ENCODE peak calls at places on chromosomes 11 and 22, in eight cellular contexts. One of them, this sample, is unnamed.

GRCh38 chr11:118631510-118631909 is 24.1 kb downstream of the PHLDB1 start:
- DNase-seq in astrocyte of the spinal cord: no peak
- DNase-seq in neural crest cell: no peak
- DNase-seq in Peyer's patch: peak; percentile 67
- DNase-seq in body of pancreas: no peak
- DNase-seq in lower leg skin: no peak
- DNase-seq in left ventricle myocardium inferior: no peak
- DNase-seq in left lung: peak; percentile 12
- DNase-seq in this sample: no peak

GRCh38 chr11:34680918-34681554 is 60.1 kb downstream of the EHF start:
- DNase-seq in astrocyte of the spinal cord: peak; percentile 35
- DNase-seq in neural crest cell: no peak
- DNase-seq in Peyer's patch: no peak
- DNase-seq in body of pancreas: peak; percentile 10
- DNase-seq in lower leg skin: no peak
- DNase-seq in left ventricle myocardium inferior: no peak
- DNase-seq in left lung: no peak
- DNase-seq in this sample: peak; percentile 42

GRCh38 chr11:88338223-88338661 is 706 bp upstream of the CTSC start:
- DNase-seq in astrocyte of the spinal cord: peak; percentile 66
- DNase-seq in neural crest cell: no peak
- DNase-seq in Peyer's patch: no peak
- DNase-seq in body of pancreas: peak; percentile 77
- DNase-seq in lower leg skin: no peak
- DNase-seq in left ventricle myocardium inferior: peak; percentile 39
- DNase-seq in left lung: peak; percentile 74
- DNase-seq in this sample: peak; percentile 76

GRCh38 chr11:2687782-2688191 is 12.0 kb downstream of the KCNQ1OT1 start:
- DNase-seq in astrocyte of the spinal cord: no peak
- DNase-seq in neural crest cell: no peak
- DNase-seq in Peyer's patch: peak; percentile 43
- DNase-seq in body of pancreas: no peak
- DNase-seq in lower leg skin: peak; percentile 79
- DNase-seq in left ventricle myocardium inferior: no peak
- DNase-seq in left lung: peak; percentile 38
- DNase-seq in this sample: no peak

GRCh38 chr11:10858505-10859360 is 880 bp upstream of the ZBED5 start:
- DNase-seq in astrocyte of the spinal cord: no peak
- DNase-seq in neural crest cell: peak; percentile 45
- DNase-seq in Peyer's patch: peak; percentile 82
- DNase-seq in body of pancreas: peak; percentile 65
- DNase-seq in lower leg skin: peak; percentile 91
- DNase-seq in left ventricle myocardium inferior: peak; percentile 75
- DNase-seq in left lung: peak; percentile 90
- DNase-seq in this sample: peak; percentile 58

GRCh38 chr22:32528316-32528715 is 53.7 kb downstream of the FBXO7 start:
- DNase-seq in astrocyte of the spinal cord: no peak
- DNase-seq in neural crest cell: peak; percentile 30
- DNase-seq in Peyer's patch: no peak
- DNase-seq in body of pancreas: no peak
- DNase-seq in lower leg skin: no peak
- DNase-seq in left ventricle myocardium inferior: no peak
- DNase-seq in left lung: no peak
- DNase-seq in this sample: no peak

GRCh38 chr11:35826949-35827348 is 116.9 kb upstream of the LDLRAD3 start:
- DNase-seq in astrocyte of the spinal cord: no peak
- DNase-seq in neural crest cell: no peak
- DNase-seq in Peyer's patch: no peak
- DNase-seq in body of pancreas: peak; percentile 76
- DNase-seq in lower leg skin: no peak
- DNase-seq in left ventricle myocardium inferior: no peak
- DNase-seq in left lung: no peak
- DNase-seq in this sample: no peak

GRCh38 chr22:42299586-42300285 is 29.3 kb upstream of the TCF20 start:
- DNase-seq in astrocyte of the spinal cord: no peak
- DNase-seq in neural crest cell: peak; percentile 40
- DNase-seq in Peyer's patch: no peak
- DNase-seq in body of pancreas: peak; percentile 20
- DNase-seq in lower leg skin: no peak
- DNase-seq in left ventricle myocardium inferior: peak; percentile 48
- DNase-seq in left lung: peak; percentile 83
- DNase-seq in this sample: no peak

GRCh38 chr11:108562746-108563581 is 30.6 kb downstream of the EXPH5 start:
- DNase-seq in astrocyte of the spinal cord: no peak
- DNase-seq in neural crest cell: no peak
- DNase-seq in Peyer's patch: no peak
- DNase-seq in body of pancreas: no peak
- DNase-seq in lower leg skin: no peak
- DNase-seq in left ventricle myocardium inferior: no peak
- DNase-seq in left lung: no peak
- DNase-seq in this sample: peak; percentile 25

GRCh38 chr11:101466352-101466751 is 117.5 kb downstream of the TRPC6 start:
- DNase-seq in astrocyte of the spinal cord: no peak
- DNase-seq in neural crest cell: no peak
- DNase-seq in Peyer's patch: no peak
- DNase-seq in body of pancreas: peak; percentile 4
- DNase-seq in lower leg skin: no peak
- DNase-seq in left ventricle myocardium inferior: no peak
- DNase-seq in left lung: peak; percentile 34
- DNase-seq in this sample: no peak

GRCh38 chr11:46718155-46719019 is 626 bp upstream of the F2 start:
- DNase-seq in astrocyte of the spinal cord: no peak
- DNase-seq in neural crest cell: no peak
- DNase-seq in Peyer's patch: no peak
- DNase-seq in body of pancreas: peak; percentile 20
- DNase-seq in lower leg skin: no peak
- DNase-seq in left ventricle myocardium inferior: no peak
- DNase-seq in left lung: no peak
- DNase-seq in this sample: no peak

GRCh38 chr11:26953770-26954392 is 40.0 kb upstream of the FIBIN start:
- DNase-seq in astrocyte of the spinal cord: peak; percentile 83
- DNase-seq in neural crest cell: no peak
- DNase-seq in Peyer's patch: no peak
- DNase-seq in body of pancreas: no peak
- DNase-seq in lower leg skin: no peak
- DNase-seq in left ventricle myocardium inferior: no peak
- DNase-seq in left lung: no peak
- DNase-seq in this sample: peak; percentile 56

GRCh38 chr11:61833926-61834277 is 5.8 kb downstream of the FADS2 start:
- DNase-seq in astrocyte of the spinal cord: no peak
- DNase-seq in neural crest cell: no peak
- DNase-seq in Peyer's patch: no peak
- DNase-seq in body of pancreas: no peak
- DNase-seq in lower leg skin: no peak
- DNase-seq in left ventricle myocardium inferior: no peak
- DNase-seq in left lung: no peak
- DNase-seq in this sample: no peak

GRCh38 chr11:76785513-76785912 is 2.4 kb downstream of the TSKU start:
- DNase-seq in astrocyte of the spinal cord: no peak
- DNase-seq in neural crest cell: no peak
- DNase-seq in Peyer's patch: no peak
- DNase-seq in body of pancreas: no peak
- DNase-seq in lower leg skin: no peak
- DNase-seq in left ventricle myocardium inferior: no peak
- DNase-seq in left lung: no peak
- DNase-seq in this sample: no peak

GRCh38 chr22:48154943-48155240 is 1392.4 kb downstream of the TBC1D22A start:
- DNase-seq in astrocyte of the spinal cord: no peak
- DNase-seq in neural crest cell: no peak
- DNase-seq in Peyer's patch: no peak
- DNase-seq in body of pancreas: no peak
- DNase-seq in lower leg skin: peak; percentile 79
- DNase-seq in left ventricle myocardium inferior: no peak
- DNase-seq in left lung: no peak
- DNase-seq in this sample: no peak

GRCh38 chr11:96228472-96228871 is 114.5 kb downstream of the MAML2 start:
- DNase-seq in astrocyte of the spinal cord: peak; percentile 97
- DNase-seq in neural crest cell: no peak
- DNase-seq in Peyer's patch: no peak
- DNase-seq in body of pancreas: peak; percentile 50
- DNase-seq in lower leg skin: peak; percentile 94
- DNase-seq in left ventricle myocardium inferior: peak; percentile 65
- DNase-seq in left lung: peak; percentile 59
- DNase-seq in this sample: peak; percentile 86

DNA sequence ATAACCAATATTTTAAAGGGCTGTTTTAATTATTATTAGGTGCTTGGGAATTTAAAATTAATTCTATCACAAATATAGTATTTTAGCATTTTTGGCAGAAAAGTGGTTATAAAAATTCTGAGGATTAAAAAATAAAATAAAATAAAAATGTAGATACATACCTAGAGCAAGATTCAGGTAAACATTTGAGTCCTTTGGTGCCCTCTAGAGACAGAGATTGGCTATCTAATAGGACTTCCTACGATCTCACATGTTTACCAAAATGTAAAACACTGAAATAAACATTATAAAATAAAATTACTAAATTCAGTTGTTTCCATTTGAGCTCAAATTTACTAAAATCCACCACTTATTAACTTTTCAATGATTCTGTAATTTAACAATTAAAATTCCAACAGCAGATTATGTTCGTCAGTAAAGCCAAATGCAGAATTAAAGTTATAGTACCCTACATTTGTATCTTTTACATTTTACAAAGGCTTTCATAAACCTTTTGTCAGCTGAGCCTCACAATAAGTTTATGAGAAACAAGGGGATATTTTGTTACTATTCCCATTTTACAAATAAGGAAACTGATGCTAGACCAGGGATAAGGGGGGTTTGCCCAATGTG is 27.7 kb downstream of the SLC36A4 start:
- DNase-seq in astrocyte of the spinal cord: peak; percentile 47
- DNase-seq in neural crest cell: no peak
- DNase-seq in Peyer's patch: no peak
- DNase-seq in body of pancreas: no peak
- DNase-seq in lower leg skin: no peak
- DNase-seq in left ventricle myocardium inferior: no peak
- DNase-seq in left lung: no peak
- DNase-seq in this sample: peak; percentile 12
- TF ChIP-seq CTCF in astrocyte of the spinal cord: peak; percentile 52
- TF ChIP-seq CTCF in neural crest cell: peak; percentile 73
- TF ChIP-seq CTCF in Peyer's patch: peak; percentile 40
- TF ChIP-seq CTCF in body of pancreas: peak; percentile 37
- TF ChIP-seq CTCF in lower leg skin: no peak
- TF ChIP-seq CTCF in left ventricle myocardium inferior: peak; percentile 46
- TF ChIP-seq CTCF in left lung: no peak
- TF ChIP-seq CTCF in this sample: peak; percentile 48

GRCh38 chr11:103928040-103928555 is 108.3 kb upstream of the DDI1 start:
- DNase-seq in astrocyte of the spinal cord: no peak
- DNase-seq in neural crest cell: no peak
- DNase-seq in Peyer's patch: no peak
- DNase-seq in body of pancreas: no peak
- DNase-seq in lower leg skin: no peak
- DNase-seq in left ventricle myocardium inferior: no peak
- DNase-seq in left lung: no peak
- DNase-seq in this sample: no peak

GRCh38 chr11:103926990-103927389 is 109.5 kb upstream of the DDI1 start:
- DNase-seq in astrocyte of the spinal cord: no peak
- DNase-seq in neural crest cell: no peak
- DNase-seq in Peyer's patch: no peak
- DNase-seq in body of pancreas: no peak
- DNase-seq in lower leg skin: no peak
- DNase-seq in left ventricle myocardium inferior: no peak
- DNase-seq in left lung: no peak
- DNase-seq in this sample: no peak

GRCh38 chr11:103924166-103925013 is 112.0 kb upstream of the DDI1 start:
- DNase-seq in astrocyte of the spinal cord: peak; percentile 37
- DNase-seq in neural crest cell: no peak
- DNase-seq in Peyer's patch: no peak
- DNase-seq in body of pancreas: no peak
- DNase-seq in lower leg skin: no peak
- DNase-seq in left ventricle myocardium inferior: no peak
- DNase-seq in left lung: no peak
- DNase-seq in this sample: no peak

GRCh38 chr11:103929168-103929903 is 107.1 kb upstream of the DDI1 start:
- DNase-seq in astrocyte of the spinal cord: no peak
- DNase-seq in neural crest cell: no peak
- DNase-seq in Peyer's patch: no peak
- DNase-seq in body of pancreas: no peak
- DNase-seq in lower leg skin: no peak
- DNase-seq in left ventricle myocardium inferior: no peak
- DNase-seq in left lung: no peak
- DNase-seq in this sample: no peak

GRCh38 chr11:103927535-103927934 is 108.9 kb upstream of the DDI1 start:
- DNase-seq in astrocyte of the spinal cord: peak; percentile 36
- DNase-seq in neural crest cell: no peak
- DNase-seq in Peyer's patch: no peak
- DNase-seq in body of pancreas: no peak
- DNase-seq in lower leg skin: no peak
- DNase-seq in left ventricle myocardium inferior: no peak
- DNase-seq in left lung: no peak
- DNase-seq in this sample: peak; percentile 58
- TF ChIP-seq CTCF in astrocyte of the spinal cord: peak; percentile 30
- TF ChIP-seq CTCF in neural crest cell: peak; percentile 63
- TF ChIP-seq CTCF in Peyer's patch: peak; percentile 64
- TF ChIP-seq CTCF in body of pancreas: peak; percentile 41
- TF ChIP-seq CTCF in lower leg skin: no peak
- TF ChIP-seq CTCF in left ventricle myocardium inferior: peak; percentile 57
- TF ChIP-seq CTCF in left lung: no peak
- TF ChIP-seq CTCF in this sample: peak; percentile 65

GRCh38 chr11:124329787-124330478 is 9.9 kb upstream of the OR8D2 start:
- DNase-seq in astrocyte of the spinal cord: peak; percentile 22
- DNase-seq in neural crest cell: no peak
- DNase-seq in Peyer's patch: no peak
- DNase-seq in body of pancreas: no peak
- DNase-seq in lower leg skin: no peak
- DNase-seq in left ventricle myocardium inferior: no peak
- DNase-seq in left lung: no peak
- DNase-seq in this sample: peak; percentile 10
- TF ChIP-seq CTCF in astrocyte of the spinal cord: no peak
- TF ChIP-seq CTCF in neural crest cell: no peak
- TF ChIP-seq CTCF in Peyer's patch: peak; percentile 27
- TF ChIP-seq CTCF in body of pancreas: peak; percentile 29
- TF ChIP-seq CTCF in lower leg skin: no peak
- TF ChIP-seq CTCF in left ventricle myocardium inferior: no peak
- TF ChIP-seq CTCF in left lung: no peak
- TF ChIP-seq CTCF in this sample: peak; percentile 14

DNA sequence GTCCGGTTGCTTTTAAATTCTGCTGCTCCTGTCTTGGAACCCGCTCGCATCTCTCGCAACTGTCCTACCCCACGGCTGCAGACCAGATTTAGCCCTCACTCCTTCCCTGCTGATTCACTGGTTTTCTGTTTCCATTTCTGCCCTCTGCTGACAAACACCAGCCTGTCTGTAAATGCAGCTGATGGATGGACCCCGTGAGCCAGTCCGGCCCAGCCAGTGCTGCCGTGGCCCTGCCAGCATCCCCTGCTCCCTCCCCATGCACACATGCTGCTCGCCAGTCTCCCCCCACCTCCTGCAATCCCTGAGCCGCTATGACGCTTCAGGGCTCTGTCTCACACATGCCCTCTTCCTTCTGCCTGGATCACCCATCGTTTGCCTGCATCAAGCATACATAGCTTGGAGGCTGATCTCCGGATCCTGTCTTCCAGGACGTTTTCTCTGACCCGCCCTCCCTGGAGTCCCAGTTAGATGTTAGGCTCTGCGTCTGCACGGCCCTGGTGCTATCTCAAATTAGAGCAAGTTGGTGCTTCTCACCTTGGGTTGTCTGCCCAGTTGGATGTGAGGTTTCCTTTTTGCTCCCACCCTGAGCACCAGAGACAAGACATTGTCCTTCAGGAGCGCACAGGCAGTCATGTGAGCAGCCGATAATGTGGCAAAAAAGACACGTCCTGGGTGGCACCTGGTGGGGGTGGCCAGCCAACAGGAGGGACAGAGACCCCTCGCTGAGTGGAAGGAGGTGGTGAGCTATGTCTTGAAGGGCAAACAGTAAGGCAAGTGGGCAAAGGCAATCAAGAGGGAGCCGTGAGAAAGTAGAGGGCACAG is 4.3 kb upstream of the ACR start:
- DNase-seq in astrocyte of the spinal cord: no peak
- DNase-seq in neural crest cell: no peak
- DNase-seq in Peyer's patch: no peak
- DNase-seq in body of pancreas: no peak
- DNase-seq in lower leg skin: peak; percentile 78
- DNase-seq in left ventricle myocardium inferior: peak; percentile 16
- DNase-seq in left lung: peak; percentile 65
- DNase-seq in this sample: peak; percentile 59
- TF ChIP-seq CTCF in astrocyte of the spinal cord: no peak
- TF ChIP-seq CTCF in neural crest cell: no peak
- TF ChIP-seq CTCF in Peyer's patch: no peak
- TF ChIP-seq CTCF in body of pancreas: no peak
- TF ChIP-seq CTCF in lower leg skin: no peak
- TF ChIP-seq CTCF in left ventricle myocardium inferior: no peak
- TF ChIP-seq CTCF in left lung: no peak
- TF ChIP-seq CTCF in this sample: peak; percentile 17

This sample was measured in AG10803.